ENCODE peak calls at places on chromosomes 11 and 22, in six cellular contexts. R is activated naive CD8-positive, alpha-beta T cell treated with anti-CD3 and anti-CD28 coated beads, Interleukin-2, amount 50 U/mL, for 24 hours; I is CD8-positive, alpha-beta memory T cell; E is IMR-90; W is GM13977; F is H1. Q is an unnamed sample.

GRCh38 chr22:37163618-37164534 is 14.2 kb upstream of the IL2RB start:
- DNase-seq in W (peak), I (peak), R (peak), E (no peak), F (no peak), Q (no peak)

GRCh38 chr11:2157294-2158040 is 3.5 kb downstream of the INS start:
- DNase-seq in E (no peak), W (no peak), R (no peak), I (no peak), F (no peak), Q (no peak)

GRCh38 chr11:76512851-76513653 is 68.2 kb downstream of the EMSY start:
- DNase-seq in W (no peak), R (no peak), E (peak), F (no peak), I (no peak), Q (no peak)

GRCh38 chr11:75966546-75967287 is 151.7 kb downstream of the UVRAG start:
- DNase-seq in R (no peak), I (no peak), E (peak), W (peak), F (no peak), Q (no peak)

GRCh38 chr11:27945323-27945722 is 162.6 kb downstream of the KIF18A start:
- DNase-seq in E (no peak), I (no peak), W (no peak), F (no peak), R (no peak), Q (no peak)

GRCh38 chr11:132318421-132319157 is 948.2 kb downstream of the NTM start:
- DNase-seq in E (peak), R (no peak), F (no peak), W (no peak), I (no peak), Q (no peak)

GRCh38 chr11:12435264-12435663 is 57.9 kb downstream of the PARVA start:
- DNase-seq in W (no peak), I (no peak), R (no peak), E (no peak), F (no peak), Q (no peak)

GRCh38 chr11:26842458-26842841 is 120.6 kb upstream of the SLC5A12 start:
- DNase-seq in R (no peak), E (peak), I (no peak), W (no peak), F (no peak), Q (no peak)

GRCh38 chr22:49767355-49768062 is 60.2 kb downstream of the BRD1 start:
- DNase-seq in W (peak), I (peak), E (peak), R (peak), F (peak), Q (peak)

GRCh38 chr11:96256213-96256580 is 86.8 kb downstream of the MAML2 start:
- DNase-seq in R (no peak), E (no peak), F (no peak), I (no peak), W (no peak), Q (no peak)

GRCh38 chr11:122703541-122704272 is 48.2 kb downstream of the UBASH3B start:
- DNase-seq in F (no peak), W (no peak), E (no peak), I (no peak), R (peak), Q (no peak)

GRCh38 chr22:28279888-28280287 is 360.8 kb upstream of the PITPNB start:
- DNase-seq in I (no peak), R (no peak), W (no peak), E (peak), F (no peak), Q (no peak)

GRCh38 chr11:93504110-93505095 is 38.8 kb downstream of the SMCO4 start:
- DNase-seq in E (no peak), W (no peak), R (no peak), F (no peak), I (no peak), Q (no peak)

GRCh38 chr22:37195921-37196320 is 7.9 kb upstream of the C1QTNF6 start:
- DNase-seq in F (no peak), I (no peak), E (peak), W (no peak), R (no peak), Q (no peak)

GRCh38 chr11:60948251-60948650 is 3.7 kb downstream of the SLC15A3 start:
- DNase-seq in F (no peak), R (no peak), E (no peak), I (no peak), W (no peak), Q (no peak)

GRCh38 chr22:28812491-28812890 is 12.1 kb upstream of the XBP1 start:
- DNase-seq in F (no peak), W (no peak), R (no peak), E (no peak), I (no peak), Q (no peak)

GRCh38 chr22:35568751-35569725 is 28.4 kb downstream of the RASD2 start:
- DNase-seq in W (no peak), E (peak), I (no peak), R (no peak), F (no peak), Q (no peak)

GRCh38 chr22:22955866-22956535 is 68.4 kb downstream of the IGLL5 start:
- DNase-seq in R (peak), F (peak), W (no peak), E (peak), I (peak), Q (peak)

GRCh38 chr11:122893131-122893530 is 10.6 kb downstream of the JHY start:
- DNase-seq in W (no peak), R (no peak), F (no peak), I (no peak), E (no peak), Q (no peak)

GRCh38 chr11:132772712-132773545 is 759.4 kb downstream of the OPCML start:
- DNase-seq in I (no peak), E (no peak), W (no peak), R (peak), F (no peak), Q (no peak)

GRCh38 chr11:115653076-115653475 is 148.9 kb upstream of the CADM1 start:
- DNase-seq in I (no peak), W (no peak), E (peak), R (no peak), F (no peak), Q (no peak)

GRCh38 chr11:82927264-82927880 is 25.8 kb downstream of the DDIAS start:
- DNase-seq in I (no peak), R (no peak), E (peak), W (peak), F (no peak), Q (peak)

GRCh38 chr11:119645018-119645417 is 84.0 kb downstream of the NECTIN1 start:
- DNase-seq in E (no peak), R (no peak), F (no peak), I (no peak), W (no peak), Q (no peak)